ENCODE peak calls at places on chromosome 19, in seven cellular contexts. One of them, this sample, is unnamed. For H3K9me3, the result is how much of the 10 kb centered on the place peaks cover.

GRCh38 chr19:49809155-49809986 is 3.7 kb downstream of the FUZ start:
- DNase-seq in prostate gland: peak
- DNase-seq in iPS DF 6.9: no peak
- DNase-seq in fibroblast of lung: peak
- DNase-seq in GM23248: peak
- DNase-seq in kidney: peak
- DNase-seq in psoas muscle: peak
- DNase-seq in this sample: peak

GRCh38 chr19:44890366-44891015 is 563 bp upstream of the TOMM40 start:
- DNase-seq in prostate gland: peak
- DNase-seq in iPS DF 6.9: peak
- DNase-seq in fibroblast of lung: peak
- DNase-seq in GM23248: peak
- DNase-seq in kidney: no peak
- DNase-seq in psoas muscle: no peak
- DNase-seq in this sample: no peak

GRCh38 chr19:45206328-45206727 is 27.7 kb downstream of the BLOC1S3 start:
- DNase-seq in prostate gland: no peak
- DNase-seq in iPS DF 6.9: no peak
- DNase-seq in fibroblast of lung: no peak
- DNase-seq in GM23248: no peak
- DNase-seq in kidney: no peak
- DNase-seq in psoas muscle: no peak
- DNase-seq in this sample: no peak

GRCh38 chr19:46546194-46546896 is 50.7 kb upstream of the PNMA8B start:
- DNase-seq in prostate gland: peak
- DNase-seq in iPS DF 6.9: no peak
- DNase-seq in fibroblast of lung: peak
- DNase-seq in GM23248: peak
- DNase-seq in kidney: peak
- DNase-seq in psoas muscle: peak
- DNase-seq in this sample: peak

GRCh38 chr19:16325161-16325527 is 518 bp downstream of the KLF2 start:
- DNase-seq in prostate gland: no peak
- DNase-seq in iPS DF 6.9: no peak
- DNase-seq in fibroblast of lung: no peak
- DNase-seq in GM23248: peak
- DNase-seq in kidney: no peak
- DNase-seq in psoas muscle: no peak
- DNase-seq in this sample: no peak

GRCh38 chr19:5424192-5424973 is 30.8 kb upstream of the ZNRF4 start:
- DNase-seq in prostate gland: no peak
- DNase-seq in iPS DF 6.9: no peak
- DNase-seq in fibroblast of lung: no peak
- DNase-seq in GM23248: no peak
- DNase-seq in kidney: no peak
- DNase-seq in psoas muscle: no peak
- DNase-seq in this sample: no peak

GRCh38 chr19:47158879-47159509 is 28.4 kb downstream of the SAE1 start:
- DNase-seq in prostate gland: no peak
- DNase-seq in iPS DF 6.9: no peak
- DNase-seq in fibroblast of lung: peak
- DNase-seq in GM23248: peak
- DNase-seq in kidney: no peak
- DNase-seq in psoas muscle: no peak
- DNase-seq in this sample: no peak

GRCh38 chr19:45276284-45276687 is 25.2 kb downstream of the MARK4 start:
- DNase-seq in prostate gland: no peak
- DNase-seq in iPS DF 6.9: no peak
- DNase-seq in fibroblast of lung: no peak
- DNase-seq in GM23248: peak
- DNase-seq in kidney: no peak
- DNase-seq in psoas muscle: no peak
- DNase-seq in this sample: no peak

GRCh38 chr19:1177322-1178114 is 3.5 kb upstream of the SBNO2 start:
- DNase-seq in prostate gland: no peak
- DNase-seq in iPS DF 6.9: no peak
- DNase-seq in fibroblast of lung: peak
- DNase-seq in GM23248: peak
- DNase-seq in kidney: peak
- DNase-seq in psoas muscle: peak
- DNase-seq in this sample: no peak

GRCh38 chr19:7227735-7228134 is 66.5 kb downstream of the INSR start:
- DNase-seq in prostate gland: no peak
- DNase-seq in iPS DF 6.9: no peak
- DNase-seq in fibroblast of lung: no peak
- DNase-seq in GM23248: no peak
- DNase-seq in kidney: no peak
- DNase-seq in psoas muscle: no peak
- DNase-seq in this sample: peak

GRCh38 chr19:17180997-17181702 is 34.0 kb upstream of the USE1 start:
- DNase-seq in prostate gland: no peak
- DNase-seq in iPS DF 6.9: no peak
- DNase-seq in fibroblast of lung: no peak
- DNase-seq in GM23248: no peak
- DNase-seq in kidney: no peak
- DNase-seq in psoas muscle: no peak
- DNase-seq in this sample: no peak

GRCh38 chr19:6034512-6034911 is 56.6 kb upstream of the RANBP3 start:
- DNase-seq in prostate gland: no peak
- DNase-seq in iPS DF 6.9: no peak
- DNase-seq in fibroblast of lung: no peak
- DNase-seq in GM23248: no peak
- DNase-seq in kidney: peak
- DNase-seq in psoas muscle: no peak
- DNase-seq in this sample: no peak

GRCh38 chr19:52296400-52296772 is 583 bp upstream of the ZNF480 start:
- DNase-seq in prostate gland: no peak
- DNase-seq in iPS DF 6.9: no peak
- DNase-seq in fibroblast of lung: no peak
- DNase-seq in GM23248: peak
- DNase-seq in kidney: no peak
- DNase-seq in psoas muscle: no peak
- DNase-seq in this sample: no peak

GRCh38 chr19:48569814-48570213 is 17.8 kb downstream of the SULT2B1 start:
- DNase-seq in prostate gland: peak
- DNase-seq in iPS DF 6.9: no peak
- DNase-seq in fibroblast of lung: peak
- DNase-seq in GM23248: peak
- DNase-seq in kidney: no peak
- DNase-seq in psoas muscle: no peak
- DNase-seq in this sample: no peak

GRCh38 chr19:49877879-49878743 is 609 bp downstream of the TBC1D17 start:
- DNase-seq in prostate gland: peak
- DNase-seq in iPS DF 6.9: peak
- DNase-seq in fibroblast of lung: peak
- DNase-seq in GM23248: peak
- DNase-seq in kidney: peak
- DNase-seq in psoas muscle: peak
- DNase-seq in this sample: peak

GRCh38 chr19:33879818-33880575 is 83.3 kb downstream of the KCTD15 start:
- DNase-seq in prostate gland: no peak
- DNase-seq in iPS DF 6.9: no peak
- DNase-seq in fibroblast of lung: no peak
- DNase-seq in GM23248: no peak
- DNase-seq in kidney: peak
- DNase-seq in psoas muscle: no peak
- DNase-seq in this sample: no peak

GRCh38 chr19:39325778-39326680 is 5.4 kb upstream of the LRFN1 start:
- DNase-seq in prostate gland: no peak
- DNase-seq in iPS DF 6.9: no peak
- DNase-seq in fibroblast of lung: no peak
- DNase-seq in GM23248: peak
- DNase-seq in kidney: no peak
- DNase-seq in psoas muscle: no peak
- DNase-seq in this sample: no peak

GRCh38 chr19:13839193-13839937 is 37.6 kb upstream of the NANOS3 start:
- DNase-seq in prostate gland: peak
- DNase-seq in iPS DF 6.9: no peak
- DNase-seq in fibroblast of lung: peak
- DNase-seq in GM23248: peak
- DNase-seq in kidney: peak
- DNase-seq in psoas muscle: peak
- DNase-seq in this sample: peak

GRCh38 chr19:21128901-21129698 is 12.7 kb upstream of the ZNF431 start:
- DNase-seq in prostate gland: no peak
- DNase-seq in iPS DF 6.9: no peak
- DNase-seq in fibroblast of lung: no peak
- DNase-seq in GM23248: no peak
- DNase-seq in kidney: no peak
- DNase-seq in psoas muscle: no peak
- DNase-seq in this sample: no peak

GRCh38 chr19:31256601-31256990 is 92.6 kb downstream of the TSHZ3 start:
- DNase-seq in prostate gland: no peak
- DNase-seq in iPS DF 6.9: no peak
- DNase-seq in fibroblast of lung: no peak
- DNase-seq in GM23248: no peak
- DNase-seq in kidney: no peak
- DNase-seq in psoas muscle: no peak
- DNase-seq in this sample: no peak

GRCh38 chr19:1102407-1103106 is 1.2 kb upstream of the GPX4 start:
- DNase-seq in prostate gland: peak
- DNase-seq in iPS DF 6.9: no peak
- DNase-seq in fibroblast of lung: peak
- DNase-seq in GM23248: peak
- DNase-seq in kidney: no peak
- DNase-seq in psoas muscle: no peak
- DNase-seq in this sample: no peak

GRCh38 chr19:33292595-33293254 is 9.6 kb downstream of the CEBPA start:
- DNase-seq in prostate gland: peak
- DNase-seq in iPS DF 6.9: no peak
- DNase-seq in fibroblast of lung: no peak
- DNase-seq in GM23248: peak
- DNase-seq in kidney: peak
- DNase-seq in psoas muscle: peak
- DNase-seq in this sample: no peak

GRCh38 chr19:16078311-16078758 is 2.0 kb downstream of the TPM4 start:
- DNase-seq in prostate gland: no peak
- DNase-seq in iPS DF 6.9: no peak
- DNase-seq in fibroblast of lung: peak
- DNase-seq in GM23248: peak
- DNase-seq in kidney: peak
- DNase-seq in psoas muscle: no peak
- DNase-seq in this sample: peak

DNA sequence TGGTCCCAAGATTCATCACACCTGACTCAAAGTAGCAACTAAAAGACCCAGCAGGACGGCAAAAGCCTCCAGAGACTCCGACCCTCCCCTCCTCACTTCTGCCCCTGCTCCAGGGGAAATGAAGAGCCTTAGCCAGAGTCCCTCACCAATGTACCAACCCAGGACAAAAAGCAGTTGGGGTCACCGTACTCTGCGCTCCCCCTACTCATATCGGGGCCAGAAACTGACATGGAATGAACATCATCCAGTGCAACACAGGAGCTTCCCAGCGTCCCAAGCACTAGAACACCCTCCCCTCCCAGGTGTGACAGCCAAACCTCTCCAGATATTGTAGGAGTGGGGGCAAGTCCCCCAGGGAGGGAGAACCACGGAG is 1.7 kb downstream of the EEF2 start:
- DNase-seq in prostate gland: no peak
- DNase-seq in iPS DF 6.9: no peak
- DNase-seq in fibroblast of lung: no peak
- DNase-seq in GM23248: no peak
- DNase-seq in kidney: no peak
- DNase-seq in psoas muscle: no peak
- DNase-seq in this sample: no peak
- H3K4me3 ChIP-seq in prostate gland: peak
- H3K4me3 ChIP-seq in iPS DF 6.9: no peak
- H3K4me3 ChIP-seq in fibroblast of lung: peak
- H3K4me3 ChIP-seq in GM23248: peak
- H3K4me3 ChIP-seq in kidney: peak
- H3K4me3 ChIP-seq in psoas muscle: peak
- H3K4me3 ChIP-seq in this sample: peak

GRCh38 chr19:2853015-2853606 is 11.8 kb downstream of the ZNF555 start:
- DNase-seq in prostate gland: no peak
- DNase-seq in iPS DF 6.9: no peak
- DNase-seq in fibroblast of lung: no peak
- DNase-seq in GM23248: no peak
- DNase-seq in kidney: no peak
- DNase-seq in psoas muscle: no peak
- DNase-seq in this sample: no peak
- H3K9me3 ChIP-seq in prostate gland: under half
- H3K9me3 ChIP-seq in iPS DF 6.9: under half
- H3K9me3 ChIP-seq in fibroblast of lung: under half
- H3K9me3 ChIP-seq in GM23248: under half
- H3K9me3 ChIP-seq in kidney: under half
- H3K9me3 ChIP-seq in psoas muscle: half or more
- H3K9me3 ChIP-seq in this sample: half or more

DNA sequence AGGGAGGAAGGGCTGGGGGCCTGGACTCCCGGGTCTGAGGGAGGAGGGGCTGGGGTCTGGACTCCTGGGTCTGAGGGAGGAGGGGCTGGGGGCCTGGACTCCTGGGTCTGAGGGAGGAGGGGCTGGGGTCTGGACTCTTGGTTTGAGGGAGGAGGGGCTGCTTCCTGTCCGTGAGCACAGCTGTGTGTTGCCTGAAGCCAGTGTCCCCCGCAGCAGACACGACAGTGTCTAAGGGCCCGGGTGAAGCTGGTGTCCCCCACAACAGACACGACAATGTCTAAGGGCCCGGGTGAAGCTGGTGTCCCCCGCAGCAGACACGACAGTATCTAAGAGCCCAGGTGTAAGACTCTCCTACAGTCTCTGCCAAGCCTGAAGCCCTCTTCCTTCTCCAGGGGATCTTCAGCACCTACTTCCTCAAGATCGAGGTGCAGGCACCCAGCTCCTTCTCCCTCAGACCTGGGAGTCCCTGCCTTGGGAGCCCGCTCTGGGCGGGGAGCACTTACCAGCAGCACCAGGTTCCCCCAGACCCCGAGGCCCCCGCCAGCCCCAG is 346 bp downstream of the PTPRH start:
- DNase-seq in prostate gland: no peak
- DNase-seq in iPS DF 6.9: no peak
- DNase-seq in fibroblast of lung: no peak
- DNase-seq in GM23248: no peak
- DNase-seq in kidney: peak
- DNase-seq in psoas muscle: no peak
- DNase-seq in this sample: no peak
- H3K4me3 ChIP-seq in prostate gland: no peak
- H3K4me3 ChIP-seq in iPS DF 6.9: no peak
- H3K4me3 ChIP-seq in fibroblast of lung: no peak
- H3K4me3 ChIP-seq in GM23248: no peak
- H3K4me3 ChIP-seq in kidney: no peak
- H3K4me3 ChIP-seq in psoas muscle: no peak
- H3K4me3 ChIP-seq in this sample: peak

DNA sequence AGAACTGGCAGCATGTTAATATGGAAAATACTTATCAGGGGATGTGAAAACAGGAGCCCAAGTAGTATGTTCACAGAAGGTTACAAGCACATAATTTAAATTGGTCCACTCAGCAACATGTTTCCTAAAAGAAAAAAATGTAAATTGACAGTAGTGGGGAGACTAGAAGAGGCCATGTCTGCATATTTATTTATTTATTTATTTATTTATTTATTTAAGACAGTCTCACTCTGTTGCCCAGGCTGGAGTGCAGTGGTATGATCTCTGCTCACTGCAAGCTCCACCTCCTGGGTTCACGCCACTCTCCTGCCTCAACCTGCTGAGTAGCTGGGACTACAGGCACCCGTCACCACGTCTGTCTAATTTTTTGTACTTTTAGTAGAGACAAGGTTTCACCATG is 13.7 kb upstream of the ZNF8 start:
- DNase-seq in prostate gland: no peak
- DNase-seq in iPS DF 6.9: no peak
- DNase-seq in fibroblast of lung: no peak
- DNase-seq in GM23248: no peak
- DNase-seq in kidney: no peak
- DNase-seq in psoas muscle: no peak
- DNase-seq in this sample: no peak
- H3K9me3 ChIP-seq in prostate gland: under half
- H3K9me3 ChIP-seq in iPS DF 6.9: under half
- H3K9me3 ChIP-seq in fibroblast of lung: under half
- H3K9me3 ChIP-seq in GM23248: under half
- H3K9me3 ChIP-seq in kidney: half or more
- H3K9me3 ChIP-seq in psoas muscle: half or more
- H3K9me3 ChIP-seq in this sample: under half

This sample was measured in tibial nerve.